ENCODE peak calls at places on chromosome 13, in ten cellular contexts. One of them, this sample, is unnamed.

GRCh38 chr13:109818891-109819290 is 32.5 kb upstream of the IRS2 start:
- DNase-seq in thoracic aorta: no peak
- DNase-seq in cardiac muscle cell: peak
- DNase-seq in keratinocyte: no peak
- DNase-seq in sigmoid colon: no peak
- DNase-seq in upper lobe of right lung: no peak
- DNase-seq in esophagus squamous epithelium: no peak
- DNase-seq in astrocyte of the cerebellum: no peak
- DNase-seq in AG04450: no peak
- DNase-seq in aorta: no peak
- DNase-seq in this sample: no peak

GRCh38 chr13:60112771-60113170 is 51.0 kb downstream of the DIAPH3 start:
- DNase-seq in thoracic aorta: no peak
- DNase-seq in cardiac muscle cell: peak
- DNase-seq in keratinocyte: no peak
- DNase-seq in sigmoid colon: no peak
- DNase-seq in upper lobe of right lung: no peak
- DNase-seq in esophagus squamous epithelium: no peak
- DNase-seq in astrocyte of the cerebellum: no peak
- DNase-seq in AG04450: no peak
- DNase-seq in aorta: no peak
- DNase-seq in this sample: peak

GRCh38 chr13:113364933-113365371 is 1.0 kb upstream of the GRTP1 start:
- DNase-seq in thoracic aorta: no peak
- DNase-seq in cardiac muscle cell: peak
- DNase-seq in keratinocyte: no peak
- DNase-seq in sigmoid colon: peak
- DNase-seq in upper lobe of right lung: no peak
- DNase-seq in esophagus squamous epithelium: no peak
- DNase-seq in astrocyte of the cerebellum: no peak
- DNase-seq in AG04450: no peak
- DNase-seq in aorta: no peak
- DNase-seq in this sample: no peak

GRCh38 chr13:95568131-95568530 is 15.6 kb downstream of the CLDN10 start:
- DNase-seq in thoracic aorta: no peak
- DNase-seq in cardiac muscle cell: no peak
- DNase-seq in keratinocyte: no peak
- DNase-seq in sigmoid colon: no peak
- DNase-seq in upper lobe of right lung: no peak
- DNase-seq in esophagus squamous epithelium: no peak
- DNase-seq in astrocyte of the cerebellum: no peak
- DNase-seq in AG04450: no peak
- DNase-seq in aorta: no peak
- DNase-seq in this sample: no peak

GRCh38 chr13:32594339-32594738 is 8.1 kb downstream of the PDS5B start:
- DNase-seq in thoracic aorta: no peak
- DNase-seq in cardiac muscle cell: peak
- DNase-seq in keratinocyte: no peak
- DNase-seq in sigmoid colon: no peak
- DNase-seq in upper lobe of right lung: no peak
- DNase-seq in esophagus squamous epithelium: no peak
- DNase-seq in astrocyte of the cerebellum: no peak
- DNase-seq in AG04450: no peak
- DNase-seq in aorta: no peak
- DNase-seq in this sample: no peak

GRCh38 chr13:97369269-97369893 is 64.6 kb upstream of the RAP2A start:
- DNase-seq in thoracic aorta: no peak
- DNase-seq in cardiac muscle cell: no peak
- DNase-seq in keratinocyte: no peak
- DNase-seq in sigmoid colon: no peak
- DNase-seq in upper lobe of right lung: no peak
- DNase-seq in esophagus squamous epithelium: no peak
- DNase-seq in astrocyte of the cerebellum: no peak
- DNase-seq in AG04450: no peak
- DNase-seq in aorta: no peak
- DNase-seq in this sample: no peak

GRCh38 chr13:71056581-71056980 is 810.4 kb downstream of the DACH1 start:
- DNase-seq in thoracic aorta: no peak
- DNase-seq in cardiac muscle cell: no peak
- DNase-seq in keratinocyte: no peak
- DNase-seq in sigmoid colon: no peak
- DNase-seq in upper lobe of right lung: no peak
- DNase-seq in esophagus squamous epithelium: no peak
- DNase-seq in astrocyte of the cerebellum: no peak
- DNase-seq in AG04450: no peak
- DNase-seq in aorta: peak
- DNase-seq in this sample: no peak

GRCh38 chr13:75514080-75515040 is 23.3 kb downstream of the COMMD6 start:
- DNase-seq in thoracic aorta: no peak
- DNase-seq in cardiac muscle cell: peak
- DNase-seq in keratinocyte: no peak
- DNase-seq in sigmoid colon: no peak
- DNase-seq in upper lobe of right lung: no peak
- DNase-seq in esophagus squamous epithelium: no peak
- DNase-seq in astrocyte of the cerebellum: no peak
- DNase-seq in AG04450: no peak
- DNase-seq in aorta: no peak
- DNase-seq in this sample: no peak

GRCh38 chr13:62212246-62212645 is 796.6 kb upstream of the PCDH20 start:
- DNase-seq in thoracic aorta: no peak
- DNase-seq in cardiac muscle cell: no peak
- DNase-seq in keratinocyte: no peak
- DNase-seq in sigmoid colon: no peak
- DNase-seq in upper lobe of right lung: peak
- DNase-seq in esophagus squamous epithelium: no peak
- DNase-seq in astrocyte of the cerebellum: no peak
- DNase-seq in AG04450: no peak
- DNase-seq in aorta: no peak
- DNase-seq in this sample: no peak

GRCh38 chr13:77544365-77544764 is 8.9 kb downstream of the SCEL start:
- DNase-seq in thoracic aorta: no peak
- DNase-seq in cardiac muscle cell: peak
- DNase-seq in keratinocyte: no peak
- DNase-seq in sigmoid colon: peak
- DNase-seq in upper lobe of right lung: no peak
- DNase-seq in esophagus squamous epithelium: no peak
- DNase-seq in astrocyte of the cerebellum: peak
- DNase-seq in AG04450: no peak
- DNase-seq in aorta: no peak
- DNase-seq in this sample: peak

DNA sequence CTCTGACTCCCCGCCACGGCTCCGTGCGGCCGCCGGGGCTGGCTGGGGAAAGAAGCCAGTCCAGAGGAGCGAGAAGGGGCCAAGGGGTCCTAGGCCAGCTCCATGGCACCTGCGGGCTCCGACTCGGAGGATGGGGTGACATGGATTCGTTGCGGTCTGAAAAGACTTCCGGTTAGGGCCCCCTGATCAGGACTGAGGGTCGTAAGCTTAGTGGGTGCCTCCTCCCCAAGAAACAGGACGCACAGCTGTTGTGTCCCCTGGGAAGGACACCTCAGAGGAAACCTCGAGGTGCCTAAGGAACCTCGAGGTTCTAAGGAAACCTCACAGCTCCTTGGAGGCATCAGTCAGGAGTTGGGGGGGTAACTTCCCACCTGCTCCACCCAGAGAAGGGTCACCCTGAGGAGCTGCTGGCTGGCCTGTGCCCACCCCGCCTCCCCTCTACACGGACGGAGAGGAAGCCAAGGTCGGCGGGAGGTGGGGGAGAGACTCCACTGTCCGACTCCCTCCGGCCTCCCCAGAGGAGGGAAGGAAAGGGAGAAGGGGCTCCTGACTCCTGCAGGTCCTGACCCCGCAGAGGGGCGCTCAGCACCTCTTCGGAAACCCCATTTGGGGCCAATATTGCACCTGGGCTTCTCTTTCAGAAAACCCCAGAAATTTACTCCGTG is 845 bp downstream of the ATP12A start:
- DNase-seq in thoracic aorta: no peak
- DNase-seq in cardiac muscle cell: no peak
- DNase-seq in keratinocyte: no peak
- DNase-seq in sigmoid colon: no peak
- DNase-seq in upper lobe of right lung: no peak
- DNase-seq in esophagus squamous epithelium: no peak
- DNase-seq in astrocyte of the cerebellum: no peak
- DNase-seq in AG04450: no peak
- DNase-seq in aorta: no peak
- DNase-seq in this sample: no peak
- H3K4me3 ChIP-seq in thoracic aorta: peak
- H3K4me3 ChIP-seq in cardiac muscle cell: peak
- H3K4me3 ChIP-seq in keratinocyte: peak
- H3K4me3 ChIP-seq in sigmoid colon: peak
- H3K4me3 ChIP-seq in upper lobe of right lung: peak
- H3K4me3 ChIP-seq in esophagus squamous epithelium: peak
- H3K4me3 ChIP-seq in astrocyte of the cerebellum: peak
- H3K4me3 ChIP-seq in AG04450: no peak
- H3K4me3 ChIP-seq in aorta: no peak
- H3K4me3 ChIP-seq in this sample: peak

GRCh38 chr13:65595881-65596280 is 1634.3 kb downstream of the PCDH9 start:
- DNase-seq in thoracic aorta: no peak
- DNase-seq in cardiac muscle cell: peak
- DNase-seq in keratinocyte: no peak
- DNase-seq in sigmoid colon: no peak
- DNase-seq in upper lobe of right lung: no peak
- DNase-seq in esophagus squamous epithelium: no peak
- DNase-seq in astrocyte of the cerebellum: no peak
- DNase-seq in AG04450: peak
- DNase-seq in aorta: no peak
- DNase-seq in this sample: no peak

GRCh38 chr13:65597839-65598818 is 1632.0 kb downstream of the PCDH9 start:
- DNase-seq in thoracic aorta: no peak
- DNase-seq in cardiac muscle cell: peak
- DNase-seq in keratinocyte: no peak
- DNase-seq in sigmoid colon: no peak
- DNase-seq in upper lobe of right lung: no peak
- DNase-seq in esophagus squamous epithelium: no peak
- DNase-seq in astrocyte of the cerebellum: peak
- DNase-seq in AG04450: peak
- DNase-seq in aorta: no peak
- DNase-seq in this sample: peak

GRCh38 chr13:65592757-65593156 is 1637.4 kb downstream of the PCDH9 start:
- DNase-seq in thoracic aorta: no peak
- DNase-seq in cardiac muscle cell: peak
- DNase-seq in keratinocyte: no peak
- DNase-seq in sigmoid colon: no peak
- DNase-seq in upper lobe of right lung: no peak
- DNase-seq in esophagus squamous epithelium: no peak
- DNase-seq in astrocyte of the cerebellum: no peak
- DNase-seq in AG04450: no peak
- DNase-seq in aorta: no peak
- DNase-seq in this sample: no peak

GRCh38 chr13:65593298-65593874 is 1636.8 kb downstream of the PCDH9 start:
- DNase-seq in thoracic aorta: no peak
- DNase-seq in cardiac muscle cell: no peak
- DNase-seq in keratinocyte: no peak
- DNase-seq in sigmoid colon: no peak
- DNase-seq in upper lobe of right lung: no peak
- DNase-seq in esophagus squamous epithelium: no peak
- DNase-seq in astrocyte of the cerebellum: no peak
- DNase-seq in AG04450: no peak
- DNase-seq in aorta: no peak
- DNase-seq in this sample: no peak

DNA sequence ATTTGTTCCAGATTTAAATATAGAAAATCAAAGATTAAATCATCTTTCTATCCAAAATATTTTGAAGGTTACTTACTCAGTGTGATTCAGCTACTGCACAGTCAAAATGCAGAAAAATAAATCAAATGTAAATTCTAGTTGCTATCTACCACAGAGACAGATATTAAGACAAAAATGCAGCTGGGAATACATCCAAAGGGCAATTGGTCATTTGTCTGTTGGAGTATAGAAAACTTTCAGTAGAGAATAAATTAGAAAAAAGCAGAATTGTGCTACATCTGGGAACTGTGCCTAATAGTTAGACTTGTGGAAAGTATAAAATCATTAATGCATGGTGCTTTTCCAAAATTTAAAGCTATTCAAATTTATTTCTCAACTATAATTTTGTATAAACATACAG is 1635.9 kb downstream of the PCDH9 start:
- DNase-seq in thoracic aorta: no peak
- DNase-seq in cardiac muscle cell: peak
- DNase-seq in keratinocyte: no peak
- DNase-seq in sigmoid colon: no peak
- DNase-seq in upper lobe of right lung: no peak
- DNase-seq in esophagus squamous epithelium: no peak
- DNase-seq in astrocyte of the cerebellum: peak
- DNase-seq in AG04450: peak
- DNase-seq in aorta: no peak
- DNase-seq in this sample: peak
- H3K4me3 ChIP-seq in thoracic aorta: no peak
- H3K4me3 ChIP-seq in cardiac muscle cell: no peak
- H3K4me3 ChIP-seq in keratinocyte: no peak
- H3K4me3 ChIP-seq in sigmoid colon: no peak
- H3K4me3 ChIP-seq in upper lobe of right lung: no peak
- H3K4me3 ChIP-seq in esophagus squamous epithelium: no peak
- H3K4me3 ChIP-seq in astrocyte of the cerebellum: no peak
- H3K4me3 ChIP-seq in AG04450: no peak
- H3K4me3 ChIP-seq in aorta: no peak
- H3K4me3 ChIP-seq in this sample: no peak

DNA sequence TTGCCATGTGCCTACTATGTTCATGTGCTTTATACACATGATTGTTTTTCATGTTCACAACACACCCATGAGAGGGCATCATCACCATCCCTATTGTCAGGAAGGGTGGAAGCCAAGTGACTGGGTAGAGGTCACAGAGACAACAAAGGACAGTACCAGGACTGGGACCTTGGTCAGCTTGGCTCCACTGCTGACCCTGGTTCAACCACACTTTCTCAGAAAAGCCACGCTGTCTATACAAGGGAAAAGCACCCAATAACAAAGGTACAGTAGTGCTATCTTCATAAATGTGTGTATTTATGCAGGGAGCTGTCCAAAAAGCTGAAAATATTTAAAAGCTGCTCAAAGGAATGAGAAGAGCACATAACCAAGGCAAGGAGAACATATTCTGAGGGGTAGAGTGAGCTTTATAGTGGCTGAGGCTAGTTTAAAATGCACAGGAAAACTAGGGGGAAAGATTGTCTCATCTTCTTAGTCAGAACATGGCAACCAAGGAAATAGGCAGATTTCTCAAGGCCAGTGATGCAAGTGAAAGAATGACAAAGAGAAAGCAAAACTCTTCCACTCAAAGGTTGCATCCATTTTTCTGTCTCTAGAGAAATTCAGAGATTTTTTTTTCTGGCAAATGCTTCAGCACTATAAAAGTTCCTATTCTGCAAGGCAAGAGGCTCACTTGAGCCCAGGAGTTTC is 415.0 kb downstream of the FOXO1 start:
- DNase-seq in thoracic aorta: no peak
- DNase-seq in cardiac muscle cell: peak
- DNase-seq in keratinocyte: no peak
- DNase-seq in sigmoid colon: no peak
- DNase-seq in upper lobe of right lung: no peak
- DNase-seq in esophagus squamous epithelium: no peak
- DNase-seq in astrocyte of the cerebellum: no peak
- DNase-seq in AG04450: no peak
- DNase-seq in aorta: no peak
- DNase-seq in this sample: no peak
- H3K4me3 ChIP-seq in thoracic aorta: no peak
- H3K4me3 ChIP-seq in cardiac muscle cell: no peak
- H3K4me3 ChIP-seq in keratinocyte: no peak
- H3K4me3 ChIP-seq in sigmoid colon: no peak
- H3K4me3 ChIP-seq in upper lobe of right lung: no peak
- H3K4me3 ChIP-seq in esophagus squamous epithelium: no peak
- H3K4me3 ChIP-seq in astrocyte of the cerebellum: no peak
- H3K4me3 ChIP-seq in AG04450: no peak
- H3K4me3 ChIP-seq in aorta: no peak
- H3K4me3 ChIP-seq in this sample: no peak

GRCh38 chr13:51370116-51370515 is 30.6 kb downstream of the SERPINE3 start:
- DNase-seq in thoracic aorta: no peak
- DNase-seq in cardiac muscle cell: peak
- DNase-seq in keratinocyte: no peak
- DNase-seq in sigmoid colon: no peak
- DNase-seq in upper lobe of right lung: no peak
- DNase-seq in esophagus squamous epithelium: no peak
- DNase-seq in astrocyte of the cerebellum: no peak
- DNase-seq in AG04450: no peak
- DNase-seq in aorta: no peak
- DNase-seq in this sample: peak
- H3K4me3 ChIP-seq in thoracic aorta: no peak
- H3K4me3 ChIP-seq in cardiac muscle cell: no peak
- H3K4me3 ChIP-seq in keratinocyte: no peak
- H3K4me3 ChIP-seq in sigmoid colon: no peak
- H3K4me3 ChIP-seq in upper lobe of right lung: no peak
- H3K4me3 ChIP-seq in esophagus squamous epithelium: no peak
- H3K4me3 ChIP-seq in astrocyte of the cerebellum: no peak
- H3K4me3 ChIP-seq in AG04450: no peak
- H3K4me3 ChIP-seq in aorta: no peak
- H3K4me3 ChIP-seq in this sample: no peak

This sample was measured in skeletal muscle cell.